ENCODE peak calls at places on chromosomes 7 and 10, in nine cellular contexts. One of them, this sample, is unnamed.

GRCh38 chr10:101817542-101818118 is 614 bp downstream of the OGA start:
- DNase-seq in heart right ventricle: peak
- DNase-seq in AG04450: peak
- DNase-seq in transverse colon: peak
- DNase-seq in fibroblast of pulmonary artery: peak
- DNase-seq in thoracic aorta: peak
- DNase-seq in progenitor cell of endocrine pancreas: no peak
- DNase-seq in GM23338: peak
- DNase-seq in fibroblast of mammary gland: peak
- DNase-seq in this sample: peak

GRCh38 chr7:48087349-48087748 is 1.7 kb upstream of the UPP1 start:
- DNase-seq in heart right ventricle: no peak
- DNase-seq in AG04450: no peak
- DNase-seq in transverse colon: no peak
- DNase-seq in fibroblast of pulmonary artery: peak
- DNase-seq in thoracic aorta: no peak
- DNase-seq in progenitor cell of endocrine pancreas: no peak
- DNase-seq in GM23338: peak
- DNase-seq in fibroblast of mammary gland: peak
- DNase-seq in this sample: peak

GRCh38 chr10:42872865-42873435 is 90.4 kb downstream of the BMS1 start:
- DNase-seq in heart right ventricle: no peak
- DNase-seq in AG04450: no peak
- DNase-seq in transverse colon: no peak
- DNase-seq in fibroblast of pulmonary artery: no peak
- DNase-seq in thoracic aorta: no peak
- DNase-seq in progenitor cell of endocrine pancreas: no peak
- DNase-seq in GM23338: no peak
- DNase-seq in fibroblast of mammary gland: no peak
- DNase-seq in this sample: no peak

GRCh38 chr10:63388421-63389031 is 77.3 kb downstream of the JMJD1C start:
- DNase-seq in heart right ventricle: no peak
- DNase-seq in AG04450: no peak
- DNase-seq in transverse colon: no peak
- DNase-seq in fibroblast of pulmonary artery: no peak
- DNase-seq in thoracic aorta: no peak
- DNase-seq in progenitor cell of endocrine pancreas: no peak
- DNase-seq in GM23338: no peak
- DNase-seq in fibroblast of mammary gland: no peak
- DNase-seq in this sample: no peak

GRCh38 chr10:112950714-112951348 is 784 bp downstream of the TCF7L2 start:
- DNase-seq in heart right ventricle: peak
- DNase-seq in AG04450: no peak
- DNase-seq in transverse colon: peak
- DNase-seq in fibroblast of pulmonary artery: peak
- DNase-seq in thoracic aorta: no peak
- DNase-seq in progenitor cell of endocrine pancreas: no peak
- DNase-seq in GM23338: peak
- DNase-seq in fibroblast of mammary gland: no peak
- DNase-seq in this sample: no peak

GRCh38 chr7:29091121-29091601 is 55.2 kb downstream of the CPVL start:
- DNase-seq in heart right ventricle: peak
- DNase-seq in AG04450: no peak
- DNase-seq in transverse colon: no peak
- DNase-seq in fibroblast of pulmonary artery: peak
- DNase-seq in thoracic aorta: no peak
- DNase-seq in progenitor cell of endocrine pancreas: no peak
- DNase-seq in GM23338: peak
- DNase-seq in fibroblast of mammary gland: no peak
- DNase-seq in this sample: no peak

GRCh38 chr7:40350100-40350499 is 215.3 kb downstream of the SUGCT start:
- DNase-seq in heart right ventricle: no peak
- DNase-seq in AG04450: no peak
- DNase-seq in transverse colon: no peak
- DNase-seq in fibroblast of pulmonary artery: no peak
- DNase-seq in thoracic aorta: no peak
- DNase-seq in progenitor cell of endocrine pancreas: no peak
- DNase-seq in GM23338: no peak
- DNase-seq in fibroblast of mammary gland: no peak
- DNase-seq in this sample: no peak

GRCh38 chr10:97573021-97573420 is 442 bp downstream of the ANKRD2 start:
- DNase-seq in heart right ventricle: no peak
- DNase-seq in AG04450: no peak
- DNase-seq in transverse colon: no peak
- DNase-seq in fibroblast of pulmonary artery: no peak
- DNase-seq in thoracic aorta: no peak
- DNase-seq in progenitor cell of endocrine pancreas: no peak
- DNase-seq in GM23338: no peak
- DNase-seq in fibroblast of mammary gland: no peak
- DNase-seq in this sample: peak

GRCh38 chr7:100825760-100826545 is 1.4 kb downstream of the EPHB4 start:
- DNase-seq in heart right ventricle: no peak
- DNase-seq in AG04450: no peak
- DNase-seq in transverse colon: no peak
- DNase-seq in fibroblast of pulmonary artery: peak
- DNase-seq in thoracic aorta: no peak
- DNase-seq in progenitor cell of endocrine pancreas: no peak
- DNase-seq in GM23338: peak
- DNase-seq in fibroblast of mammary gland: peak
- DNase-seq in this sample: peak

GRCh38 chr10:21441625-21442024 is 83.9 kb downstream of the SKIDA1 start:
- DNase-seq in heart right ventricle: no peak
- DNase-seq in AG04450: no peak
- DNase-seq in transverse colon: no peak
- DNase-seq in fibroblast of pulmonary artery: no peak
- DNase-seq in thoracic aorta: no peak
- DNase-seq in progenitor cell of endocrine pancreas: no peak
- DNase-seq in GM23338: no peak
- DNase-seq in fibroblast of mammary gland: no peak
- DNase-seq in this sample: no peak

GRCh38 chr7:31307941-31308340 is 32.6 kb downstream of the NEUROD6 start:
- DNase-seq in heart right ventricle: no peak
- DNase-seq in AG04450: no peak
- DNase-seq in transverse colon: no peak
- DNase-seq in fibroblast of pulmonary artery: no peak
- DNase-seq in thoracic aorta: no peak
- DNase-seq in progenitor cell of endocrine pancreas: no peak
- DNase-seq in GM23338: no peak
- DNase-seq in fibroblast of mammary gland: no peak
- DNase-seq in this sample: no peak

GRCh38 chr7:37690206-37690605 is 6.6 kb downstream of the GPR141 start:
- DNase-seq in heart right ventricle: no peak
- DNase-seq in AG04450: no peak
- DNase-seq in transverse colon: no peak
- DNase-seq in fibroblast of pulmonary artery: no peak
- DNase-seq in thoracic aorta: no peak
- DNase-seq in progenitor cell of endocrine pancreas: no peak
- DNase-seq in GM23338: no peak
- DNase-seq in fibroblast of mammary gland: no peak
- DNase-seq in this sample: no peak

GRCh38 chr10:4514445-4515108 is 311.4 kb upstream of the AKR1E2 start:
- DNase-seq in heart right ventricle: peak
- DNase-seq in AG04450: no peak
- DNase-seq in transverse colon: peak
- DNase-seq in fibroblast of pulmonary artery: no peak
- DNase-seq in thoracic aorta: no peak
- DNase-seq in progenitor cell of endocrine pancreas: no peak
- DNase-seq in GM23338: no peak
- DNase-seq in fibroblast of mammary gland: peak
- DNase-seq in this sample: no peak

GRCh38 chr10:9010093-9010492 is 955.6 kb downstream of the GATA3 start:
- DNase-seq in heart right ventricle: no peak
- DNase-seq in AG04450: no peak
- DNase-seq in transverse colon: no peak
- DNase-seq in fibroblast of pulmonary artery: no peak
- DNase-seq in thoracic aorta: no peak
- DNase-seq in progenitor cell of endocrine pancreas: no peak
- DNase-seq in GM23338: peak
- DNase-seq in fibroblast of mammary gland: no peak
- DNase-seq in this sample: no peak

DNA sequence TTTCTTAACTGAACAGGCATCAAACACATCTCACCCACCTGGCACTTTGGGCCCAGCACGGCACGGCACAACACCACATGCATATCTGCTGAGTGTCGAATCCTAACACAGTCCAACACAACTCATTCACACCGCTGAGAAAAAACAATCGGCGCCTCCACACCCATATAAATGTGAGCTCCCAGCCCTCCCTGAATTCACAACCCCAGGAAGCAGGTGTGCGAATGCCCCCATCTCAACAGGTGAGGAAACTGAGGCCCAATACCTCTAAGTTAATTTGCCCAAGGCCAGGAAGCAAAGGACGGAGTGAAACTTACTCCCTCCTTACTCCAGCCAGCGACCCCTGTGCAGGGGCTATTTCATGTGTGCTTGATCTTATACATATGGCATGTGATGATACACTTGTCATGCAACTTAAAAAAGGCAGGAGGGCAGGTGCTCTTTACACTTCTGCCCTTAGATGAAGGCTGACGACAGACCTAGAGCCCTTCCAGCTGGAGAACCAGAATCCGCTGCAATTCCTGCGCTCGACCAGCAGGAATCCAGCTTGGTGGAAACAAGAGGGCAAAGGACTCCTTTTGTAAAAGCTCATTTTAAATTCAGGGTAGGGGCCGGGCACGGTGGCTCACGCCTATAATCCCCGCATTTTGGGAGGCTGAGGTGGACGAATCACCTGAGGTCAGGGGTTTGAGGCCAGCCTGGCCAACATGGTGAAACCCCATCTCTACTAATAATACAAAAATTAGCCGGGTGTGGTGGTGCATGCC is 116.0 kb downstream of the LARP4B start:
- DNase-seq in heart right ventricle: no peak
- DNase-seq in AG04450: no peak
- DNase-seq in transverse colon: no peak
- DNase-seq in fibroblast of pulmonary artery: peak
- DNase-seq in thoracic aorta: no peak
- DNase-seq in progenitor cell of endocrine pancreas: no peak
- DNase-seq in GM23338: peak
- DNase-seq in fibroblast of mammary gland: no peak
- DNase-seq in this sample: no peak
- TF ChIP-seq CTCF in heart right ventricle: peak
- TF ChIP-seq CTCF in AG04450: peak
- TF ChIP-seq CTCF in transverse colon: no peak
- TF ChIP-seq CTCF in fibroblast of pulmonary artery: peak
- TF ChIP-seq CTCF in thoracic aorta: no peak
- TF ChIP-seq CTCF in progenitor cell of endocrine pancreas: peak
- TF ChIP-seq CTCF in GM23338: peak
- TF ChIP-seq CTCF in fibroblast of mammary gland: no peak
- TF ChIP-seq CTCF in this sample: peak

GRCh38 chr10:80289451-80290287 is at the start of gene MAT1A:
- DNase-seq in heart right ventricle: no peak
- DNase-seq in AG04450: no peak
- DNase-seq in transverse colon: peak
- DNase-seq in fibroblast of pulmonary artery: peak
- DNase-seq in thoracic aorta: no peak
- DNase-seq in progenitor cell of endocrine pancreas: no peak
- DNase-seq in GM23338: peak
- DNase-seq in fibroblast of mammary gland: peak
- DNase-seq in this sample: no peak
- TF ChIP-seq CTCF in heart right ventricle: no peak
- TF ChIP-seq CTCF in AG04450: peak
- TF ChIP-seq CTCF in transverse colon: no peak
- TF ChIP-seq CTCF in fibroblast of pulmonary artery: no peak
- TF ChIP-seq CTCF in thoracic aorta: no peak
- TF ChIP-seq CTCF in progenitor cell of endocrine pancreas: no peak
- TF ChIP-seq CTCF in GM23338: peak
- TF ChIP-seq CTCF in fibroblast of mammary gland: no peak
- TF ChIP-seq CTCF in this sample: no peak

GRCh38 chr10:1422275-1422674 is 315.1 kb downstream of the ADARB2 start:
- DNase-seq in heart right ventricle: no peak
- DNase-seq in AG04450: no peak
- DNase-seq in transverse colon: no peak
- DNase-seq in fibroblast of pulmonary artery: no peak
- DNase-seq in thoracic aorta: no peak
- DNase-seq in progenitor cell of endocrine pancreas: no peak
- DNase-seq in GM23338: no peak
- DNase-seq in fibroblast of mammary gland: no peak
- DNase-seq in this sample: no peak

GRCh38 chr10:1423676-1424253 is 313.6 kb downstream of the ADARB2 start:
- DNase-seq in heart right ventricle: no peak
- DNase-seq in AG04450: no peak
- DNase-seq in transverse colon: no peak
- DNase-seq in fibroblast of pulmonary artery: no peak
- DNase-seq in thoracic aorta: no peak
- DNase-seq in progenitor cell of endocrine pancreas: no peak
- DNase-seq in GM23338: no peak
- DNase-seq in fibroblast of mammary gland: no peak
- DNase-seq in this sample: no peak

GRCh38 chr10:1418031-1418550 is 319.2 kb downstream of the ADARB2 start:
- DNase-seq in heart right ventricle: no peak
- DNase-seq in AG04450: no peak
- DNase-seq in transverse colon: no peak
- DNase-seq in fibroblast of pulmonary artery: no peak
- DNase-seq in thoracic aorta: no peak
- DNase-seq in progenitor cell of endocrine pancreas: no peak
- DNase-seq in GM23338: no peak
- DNase-seq in fibroblast of mammary gland: no peak
- DNase-seq in this sample: no peak

GRCh38 chr10:1419796-1420429 is 317.4 kb downstream of the ADARB2 start:
- DNase-seq in heart right ventricle: no peak
- DNase-seq in AG04450: no peak
- DNase-seq in transverse colon: no peak
- DNase-seq in fibroblast of pulmonary artery: no peak
- DNase-seq in thoracic aorta: no peak
- DNase-seq in progenitor cell of endocrine pancreas: no peak
- DNase-seq in GM23338: no peak
- DNase-seq in fibroblast of mammary gland: no peak
- DNase-seq in this sample: no peak

DNA sequence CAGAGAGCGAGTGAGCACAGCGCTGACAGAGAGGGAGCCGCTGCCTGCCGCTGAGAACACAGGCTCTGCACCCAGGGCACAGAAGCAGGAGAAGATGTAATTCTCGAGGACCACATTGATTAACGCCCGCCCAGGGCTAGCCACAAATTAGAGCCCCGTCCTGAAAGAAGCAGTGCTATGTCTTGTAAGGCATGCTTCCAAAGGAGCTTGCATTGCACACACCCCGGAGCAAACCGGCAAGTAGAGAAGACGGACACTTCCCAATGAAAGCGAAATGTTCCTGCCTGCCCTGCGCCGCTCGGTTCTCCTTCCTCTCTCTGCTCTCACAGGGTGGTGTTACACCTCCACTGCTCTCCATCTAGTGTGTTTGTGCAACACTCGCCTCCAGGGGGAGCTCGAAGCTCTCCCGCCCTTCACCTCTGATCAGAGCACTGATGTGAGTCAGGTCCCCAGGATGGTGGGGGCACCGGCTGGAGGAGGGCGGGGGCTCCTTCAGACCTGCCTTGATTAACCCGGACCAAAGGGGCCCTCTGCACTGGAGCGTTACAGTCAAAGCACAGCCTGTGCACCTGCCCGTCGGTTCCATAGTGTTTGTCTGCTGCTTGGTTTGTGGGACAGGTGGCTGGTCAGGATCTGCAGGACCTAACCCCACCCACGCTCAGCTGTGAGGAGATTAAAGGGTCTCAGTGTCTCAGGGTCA is 316.5 kb downstream of the ADARB2 start:
- DNase-seq in heart right ventricle: peak
- DNase-seq in AG04450: no peak
- DNase-seq in transverse colon: peak
- DNase-seq in fibroblast of pulmonary artery: no peak
- DNase-seq in thoracic aorta: no peak
- DNase-seq in progenitor cell of endocrine pancreas: peak
- DNase-seq in GM23338: peak
- DNase-seq in fibroblast of mammary gland: no peak
- DNase-seq in this sample: peak
- TF ChIP-seq CTCF in heart right ventricle: peak
- TF ChIP-seq CTCF in AG04450: no peak
- TF ChIP-seq CTCF in transverse colon: peak
- TF ChIP-seq CTCF in fibroblast of pulmonary artery: peak
- TF ChIP-seq CTCF in thoracic aorta: no peak
- TF ChIP-seq CTCF in progenitor cell of endocrine pancreas: peak
- TF ChIP-seq CTCF in GM23338: peak
- TF ChIP-seq CTCF in fibroblast of mammary gland: peak
- TF ChIP-seq CTCF in this sample: peak

GRCh38 chr10:50063100-50063499 is 4.7 kb upstream of the WASHC2A start:
- DNase-seq in heart right ventricle: no peak
- DNase-seq in AG04450: no peak
- DNase-seq in transverse colon: no peak
- DNase-seq in fibroblast of pulmonary artery: no peak
- DNase-seq in thoracic aorta: no peak
- DNase-seq in progenitor cell of endocrine pancreas: no peak
- DNase-seq in GM23338: peak
- DNase-seq in fibroblast of mammary gland: no peak
- DNase-seq in this sample: no peak
- TF ChIP-seq CTCF in heart right ventricle: no peak
- TF ChIP-seq CTCF in AG04450: peak
- TF ChIP-seq CTCF in transverse colon: no peak
- TF ChIP-seq CTCF in fibroblast of pulmonary artery: peak
- TF ChIP-seq CTCF in thoracic aorta: no peak
- TF ChIP-seq CTCF in progenitor cell of endocrine pancreas: no peak
- TF ChIP-seq CTCF in GM23338: peak
- TF ChIP-seq CTCF in fibroblast of mammary gland: peak
- TF ChIP-seq CTCF in this sample: peak

This sample was measured in brain microvascular endothelial cell.